ENCODE peak calls at places on chromosomes 11 and 22, in seven cellular contexts. L is tibial artery, N is AG04449, W is right atrium auricular region, R is hepatocyte, H is SK-N-SH, A is A549. P is an unnamed sample.

GRCh38 chr22:48574776-48575566 is 1252.7 kb downstream of the BRD1 start:
- DNase-seq in L (no peak), N (no peak), W (no peak), R (peak), H (peak), A (peak), P (no peak)

GRCh38 chr11:90208857-90209256 is 14.0 kb downstream of the CHORDC1 start:
- DNase-seq in L (no peak), N (no peak), W (no peak), R (no peak), H (no peak), A (no peak), P (no peak)

GRCh38 chr11:113994077-113994954 is 19.4 kb downstream of the HTR3A start:
- DNase-seq in L (no peak), N (no peak), W (no peak), R (peak), H (peak), A (no peak), P (peak)

GRCh38 chr11:65224939-65225283 is 36.9 kb upstream of the POLA2 start:
- DNase-seq in L (no peak), N (peak), W (peak), R (peak), H (no peak), A (peak), P (peak)

GRCh38 chr11:12769834-12770345 is 95.7 kb downstream of the TEAD1 start:
- DNase-seq in L (no peak), N (peak), W (no peak), R (no peak), H (no peak), A (peak), P (peak)

GRCh38 chr22:20750461-20751184 is 23.3 kb upstream of the SERPIND1 start:
- DNase-seq in L (peak), N (peak), W (peak), R (peak), H (no peak), A (peak), P (peak)

GRCh38 chr11:102168483-102168882 is 58.2 kb downstream of the YAP1 start:
- DNase-seq in L (no peak), N (no peak), W (no peak), R (no peak), H (no peak), A (no peak), P (peak)

GRCh38 chr11:46659908-46660307 is 40.5 kb downstream of the ARHGAP1 start:
- DNase-seq in L (peak), N (peak), W (peak), R (no peak), H (no peak), A (no peak), P (no peak)

GRCh38 chr11:58829736-58830135 is 14.8 kb downstream of the GLYATL2 start:
- DNase-seq in L (no peak), N (peak), W (no peak), R (no peak), H (no peak), A (no peak), P (peak)

GRCh38 chr11:92269021-92269420 is 44.4 kb downstream of the FAT3 start:
- DNase-seq in L (no peak), N (peak), W (no peak), R (peak), H (no peak), A (peak), P (peak)

GRCh38 chr11:61657566-61657965 is 22.6 kb upstream of the DAGLA start:
- DNase-seq in L (no peak), N (no peak), W (no peak), R (no peak), H (no peak), A (no peak), P (no peak)

GRCh38 chr11:61656347-61657077 is 23.7 kb upstream of the DAGLA start:
- DNase-seq in L (no peak), N (no peak), W (no peak), R (no peak), H (no peak), A (no peak), P (no peak)

GRCh38 chr11:61654397-61654829 is 25.8 kb upstream of the DAGLA start:
- DNase-seq in L (peak), N (no peak), W (peak), R (no peak), H (no peak), A (no peak), P (no peak)

GRCh38 chr11:61659413-61660196 is 20.6 kb upstream of the DAGLA start:
- DNase-seq in L (no peak), N (no peak), W (no peak), R (no peak), H (no peak), A (peak), P (no peak)
- TF ChIP-seq CTCF in L (no peak), N (no peak), W (no peak), R (peak), H (no peak), A (no peak), P (no peak)

DNA sequence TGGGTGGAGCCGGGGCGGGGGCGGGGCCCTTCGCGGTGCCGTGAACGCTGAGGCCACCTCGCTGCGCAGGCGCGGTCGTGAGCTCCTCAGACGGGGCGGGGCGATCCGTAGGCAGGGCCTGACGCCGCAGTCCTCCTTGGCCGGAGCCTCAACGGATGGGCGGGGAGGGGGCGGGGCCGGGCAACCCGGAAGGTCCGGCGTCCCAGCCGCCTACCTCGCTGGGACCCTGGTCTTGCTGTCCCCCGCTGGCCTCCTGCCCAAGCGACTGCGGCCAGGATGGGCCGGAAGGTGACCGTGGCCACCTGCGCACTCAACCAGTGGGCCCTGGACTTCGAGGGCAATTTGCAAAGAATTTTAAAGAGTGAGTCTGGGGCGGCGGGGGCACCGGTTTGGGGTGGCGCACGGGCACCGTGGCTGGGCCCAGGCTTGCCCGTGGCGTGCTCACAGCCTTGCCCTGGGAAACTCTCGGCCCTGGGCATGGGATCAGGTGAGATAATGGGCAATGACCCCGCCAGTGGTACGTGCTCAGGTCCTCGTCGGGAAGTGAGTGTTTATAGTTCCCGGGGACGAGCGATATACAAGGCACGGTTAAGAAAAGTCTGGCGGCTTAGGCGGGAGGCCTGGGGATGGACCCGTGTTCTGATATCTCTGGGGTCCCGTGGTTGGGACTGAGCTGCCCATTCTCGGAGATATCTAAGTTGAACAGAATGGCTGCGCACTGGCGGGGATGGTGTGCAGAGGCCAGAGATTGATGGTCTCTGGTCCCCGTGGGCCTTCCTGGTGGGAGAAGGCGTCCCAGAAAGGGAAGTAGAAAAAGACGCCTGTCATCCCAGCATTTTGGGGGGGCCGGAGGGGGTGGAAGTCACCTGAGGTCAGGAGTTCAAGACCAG is at the start of gene NADSYN1:
- DNase-seq in L (peak), N (no peak), W (peak), R (peak), H (peak), A (peak), P (peak)
- TF ChIP-seq CTCF in L (no peak), N (no peak), W (no peak), R (no peak), H (no peak), A (no peak), P (no peak)

DNA sequence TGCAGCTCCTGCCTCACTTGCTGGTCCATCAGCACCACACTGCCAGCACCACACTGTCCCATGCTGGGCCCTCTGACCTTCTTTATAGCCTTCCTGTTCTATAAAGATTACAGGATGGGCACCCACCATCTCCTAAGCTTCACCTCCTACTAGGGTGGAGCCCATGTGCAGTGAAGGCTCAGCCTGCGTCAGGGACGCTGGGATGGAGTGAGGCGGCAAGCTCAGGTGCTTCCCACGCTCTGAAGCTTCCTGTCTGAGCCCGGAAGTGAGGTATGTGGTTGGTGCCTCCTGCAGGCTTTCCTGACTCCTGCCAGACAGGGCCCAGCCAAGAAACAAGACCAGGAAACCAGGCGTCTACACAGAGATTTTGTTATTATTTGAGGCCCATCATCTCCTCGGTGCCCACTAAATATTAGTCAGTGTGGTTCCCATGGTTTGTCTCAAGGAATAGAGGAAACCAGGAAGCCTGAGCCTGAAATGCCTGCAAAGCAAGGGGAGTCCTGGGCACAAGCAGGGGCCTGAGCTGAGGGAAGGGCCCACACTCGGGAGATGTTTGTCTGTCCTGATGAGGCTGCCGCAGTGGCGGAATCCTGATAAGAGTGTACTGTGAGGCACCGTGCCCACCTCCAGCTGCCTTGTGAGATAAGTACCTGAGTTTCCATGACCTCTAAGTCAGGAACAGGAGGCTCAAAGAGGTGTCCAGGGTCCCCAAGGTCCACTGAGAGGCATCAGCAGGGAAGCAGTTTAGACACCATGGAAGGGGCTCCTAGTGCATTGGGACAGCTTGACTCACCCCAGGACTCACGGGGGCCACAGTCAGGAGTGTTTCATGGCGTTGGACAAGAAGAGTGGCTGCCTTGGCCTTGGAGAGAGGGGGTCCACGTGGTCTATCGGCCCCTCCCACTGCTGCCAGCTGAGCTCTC is 22.0 kb downstream of the RSPH14 start:
- DNase-seq in L (no peak), N (no peak), W (no peak), R (no peak), H (no peak), A (no peak), P (no peak)
- TF ChIP-seq CTCF in L (no peak), N (no peak), W (no peak), R (no peak), H (no peak), A (no peak), P (no peak)

GRCh38 chr22:44718418-44718817 is 16.4 kb downstream of the PRR5 start:
- DNase-seq in L (no peak), N (no peak), W (no peak), R (no peak), H (no peak), A (no peak), P (no peak)
- TF ChIP-seq CTCF in L (no peak), N (no peak), W (no peak), R (no peak), H (no peak), A (no peak), P (no peak)

P was measured in RWPE1.